ENCODE peak calls at places on chromosomes 13 and 19, in eight cellular contexts. K is left lung, H is GM23338, S is BJ, T is astrocyte, I is suprapubic skin, Y is lung, Q is ovary. F is an unnamed sample. For H3K27me3, the result is how much of the 10 kb centered on the place peaks cover.

GRCh38 chr19:4060621-4061177 is 6.0 kb downstream of the ZBTB7A start:
- DNase-seq in Y (no peak), Q (no peak), I (no peak), K (no peak), S (no peak), T (no peak), H (no peak), F (no peak)

GRCh38 chr13:64556391-64556790 is 2673.7 kb downstream of the PCDH9 start:
- DNase-seq in H (no peak), S (peak), K (no peak), T (peak), Q (no peak), I (no peak), Y (no peak), F (no peak)

GRCh38 chr19:49911381-49912145 is 14.9 kb upstream of the IL4I1 start:
- DNase-seq in Y (no peak), K (no peak), H (no peak), I (no peak), T (no peak), S (no peak), Q (no peak), F (no peak)

GRCh38 chr13:37443538-37443937 is 155.0 kb downstream of the POSTN start:
- DNase-seq in Q (no peak), Y (no peak), H (no peak), K (no peak), T (peak), S (peak), I (no peak), F (peak)

GRCh38 chr13:73365240-73365639 is 306.4 kb downstream of the KLF5 start:
- DNase-seq in H (no peak), Q (no peak), K (no peak), S (no peak), T (no peak), I (no peak), Y (no peak), F (no peak)

GRCh38 chr19:1608414-1609391 is 3.4 kb upstream of the UQCR11 start:
- DNase-seq in K (peak), T (no peak), I (no peak), H (peak), S (no peak), Q (peak), Y (no peak), F (no peak)

GRCh38 chr19:50717891-50718254 is 1.7 kb downstream of the SHANK1 start:
- DNase-seq in H (peak), T (no peak), I (no peak), Y (no peak), K (no peak), Q (no peak), S (no peak), F (no peak)

GRCh38 chr13:50631041-50631440 is 212.5 kb downstream of the DLEU7 start:
- DNase-seq in Q (no peak), H (no peak), I (no peak), Y (no peak), K (no peak), T (no peak), S (no peak), F (no peak)

GRCh38 chr13:77429320-77430142 is 102.6 kb upstream of the MYCBP2 start:
- DNase-seq in H (no peak), Q (no peak), S (no peak), I (no peak), T (peak), K (no peak), Y (no peak), F (no peak)

GRCh38 chr19:40035996-40036395 is 20.0 kb downstream of the ZNF780B start:
- DNase-seq in H (peak), I (no peak), S (no peak), Y (no peak), Q (no peak), T (peak), K (no peak), F (no peak)

GRCh38 chr19:892243-892996 is 567 bp downstream of the MED16 start:
- DNase-seq in K (no peak), H (peak), Y (no peak), S (no peak), Q (no peak), T (no peak), I (no peak), F (no peak)

GRCh38 chr19:428144-428543 is 19.2 kb upstream of the C2CD4C start:
- DNase-seq in I (no peak), H (no peak), T (no peak), S (no peak), K (peak), Y (no peak), Q (no peak), F (no peak)

GRCh38 chr13:36130168-36130541 is 1.0 kb downstream of the DCLK1 start:
- DNase-seq in S (no peak), T (no peak), K (no peak), I (no peak), H (no peak), Q (no peak), Y (no peak), F (no peak)

GRCh38 chr19:33721735-33722297 is 74.9 kb upstream of the KCTD15 start:
- DNase-seq in S (no peak), Y (no peak), H (no peak), I (no peak), Q (no peak), T (no peak), K (no peak), F (no peak)

GRCh38 chr19:33719366-33720154 is 77.1 kb upstream of the KCTD15 start:
- DNase-seq in S (no peak), I (no peak), T (no peak), K (no peak), H (no peak), Q (no peak), Y (no peak), F (no peak)

GRCh38 chr19:33718668-33719259 is 77.9 kb upstream of the KCTD15 start:
- DNase-seq in I (no peak), H (no peak), T (no peak), Y (no peak), Q (no peak), S (no peak), K (no peak), F (no peak)

GRCh38 chr19:33720691-33721682 is 75.7 kb upstream of the KCTD15 start:
- DNase-seq in H (no peak), K (no peak), S (no peak), I (no peak), T (no peak), Y (no peak), Q (no peak), F (no peak)

GRCh38 chr19:33720155-33720493 is 76.5 kb upstream of the KCTD15 start:
- DNase-seq in I (no peak), S (no peak), K (no peak), Y (no peak), Q (no peak), T (no peak), H (no peak), F (no peak)
- H3K27me3 ChIP-seq in I (under half), S (under half), K (under half), Y (under half), Q (under half), T (under half), H (under half), F (under half)

DNA sequence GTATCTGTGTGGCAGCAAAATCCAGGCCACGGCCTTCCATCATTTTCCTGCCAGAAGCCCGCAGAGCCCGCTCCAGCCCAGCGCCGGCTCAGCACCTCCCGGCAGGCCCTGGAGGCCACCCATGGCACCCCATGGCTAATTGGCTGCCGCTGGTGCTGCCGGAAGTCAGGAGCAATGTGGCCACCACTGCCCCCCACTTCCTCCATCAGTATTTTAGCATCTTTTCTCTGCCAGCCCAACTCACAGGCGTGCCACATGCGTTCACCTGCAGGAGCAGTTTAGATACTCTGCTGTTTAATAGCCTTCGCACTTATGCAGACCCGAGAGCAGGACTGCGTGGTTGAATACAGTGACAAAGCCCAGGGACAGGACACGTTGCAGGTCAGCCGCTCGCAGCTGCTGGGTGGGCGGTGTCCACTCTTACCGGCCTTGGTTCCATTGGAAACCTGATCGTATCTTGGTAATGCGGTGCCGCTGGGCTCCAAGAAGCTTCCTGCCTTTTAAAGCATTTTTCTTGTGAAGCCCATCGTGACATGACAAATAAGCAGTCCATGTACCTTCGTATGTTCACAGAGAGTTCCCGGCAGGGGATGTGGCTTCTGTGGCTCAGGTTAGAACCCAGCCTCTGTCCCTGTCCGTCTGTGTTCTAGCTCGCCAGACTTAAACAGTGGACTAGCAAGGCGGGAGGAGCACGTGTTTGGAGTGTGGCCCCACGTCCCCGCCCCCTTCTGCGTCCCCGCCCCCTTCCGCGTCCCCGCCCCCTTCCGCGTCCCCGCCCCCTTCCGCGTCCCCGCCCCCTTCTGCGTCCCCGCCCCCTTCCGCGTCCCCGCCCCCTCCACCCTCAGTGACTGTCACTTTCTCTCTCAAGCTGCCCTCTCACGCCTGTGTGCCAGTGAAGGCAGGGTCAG is 162.0 kb upstream of the SOX1 start:
- DNase-seq in I (peak), K (no peak), H (peak), Y (no peak), T (no peak), Q (no peak), S (no peak), F (no peak)
- H3K27me3 ChIP-seq in I (under half), K (under half), H (under half), Y (under half), T (under half), Q (under half), S (under half), F (under half)

GRCh38 chr19:41908724-41909464 is 19.4 kb downstream of the ERFL start:
- DNase-seq in H (no peak), T (no peak), Y (no peak), Q (no peak), S (no peak), I (no peak), K (no peak), F (no peak)

GRCh38 chr19:41909706-41910105 is 18.5 kb downstream of the ERFL start:
- DNase-seq in T (no peak), K (no peak), I (no peak), Y (no peak), Q (no peak), S (no peak), H (no peak), F (no peak)

GRCh38 chr19:41910992-41911888 is 17.0 kb downstream of the ERFL start:
- DNase-seq in I (no peak), Y (no peak), H (no peak), S (no peak), K (no peak), Q (no peak), T (no peak), F (no peak)

GRCh38 chr19:41911889-41912731 is 16.1 kb downstream of the ERFL start:
- DNase-seq in H (no peak), T (no peak), K (no peak), Q (no peak), I (no peak), S (no peak), Y (no peak), F (no peak)

GRCh38 chr19:41910240-41910991 is 17.8 kb downstream of the ERFL start:
- DNase-seq in T (no peak), Q (no peak), H (no peak), Y (no peak), I (no peak), S (no peak), K (no peak), F (no peak)
- H3K27me3 ChIP-seq in T (under half), Q (under half), H (half or more), Y (under half), I (under half), S (under half), K (under half), F (under half)

GRCh38 chr13:29105779-29106178 is 285.6 kb downstream of the MTUS2 start:
- DNase-seq in I (no peak), Y (no peak), Q (no peak), H (peak), T (no peak), K (no peak), S (no peak), F (no peak)

GRCh38 chr13:29101404-29101803 is 281.3 kb downstream of the MTUS2 start:
- DNase-seq in S (no peak), I (no peak), H (no peak), Q (no peak), K (no peak), T (no peak), Y (no peak), F (no peak)

GRCh38 chr13:29100739-29101138 is 280.6 kb downstream of the MTUS2 start:
- DNase-seq in Q (no peak), Y (no peak), I (no peak), S (no peak), H (no peak), K (peak), T (no peak), F (no peak)

GRCh38 chr13:29104461-29104860 is 284.3 kb downstream of the MTUS2 start:
- DNase-seq in Y (no peak), I (no peak), S (no peak), T (no peak), K (no peak), H (no peak), Q (no peak), F (no peak)

DNA sequence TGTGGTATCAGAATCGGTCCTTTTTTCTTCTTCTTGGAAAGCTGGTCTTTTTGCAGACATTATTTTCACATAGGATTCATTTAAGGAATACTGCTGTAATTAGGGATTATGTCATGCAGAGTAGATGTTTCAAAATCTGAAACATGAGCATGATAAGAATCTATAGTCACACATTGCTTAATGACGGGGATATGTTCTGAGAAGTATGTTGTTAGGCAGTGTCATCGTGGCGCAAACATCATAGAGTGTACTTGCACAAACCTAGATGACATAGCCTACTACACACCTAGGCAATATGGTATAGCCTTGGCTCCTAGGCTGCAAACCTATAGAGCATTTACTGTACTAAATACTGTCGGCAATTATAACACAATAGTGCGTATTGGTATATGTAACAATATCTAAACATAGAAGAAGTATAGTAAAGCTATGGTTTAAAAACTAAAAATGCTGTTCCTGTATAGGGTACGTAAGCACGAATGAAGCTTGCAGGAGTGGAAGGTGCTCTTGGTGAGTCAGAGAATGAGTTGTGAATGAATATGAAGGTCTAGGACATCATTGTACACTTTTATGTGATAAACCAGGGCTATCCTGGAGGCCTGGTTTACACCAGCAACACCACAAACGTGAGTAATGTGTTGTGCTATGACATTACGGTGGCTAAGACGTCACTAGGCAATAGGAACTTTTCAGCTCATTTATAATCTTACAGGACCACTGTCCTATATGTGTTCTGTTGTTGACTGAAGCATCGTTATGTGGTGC is 283.1 kb downstream of the MTUS2 start:
- DNase-seq in Q (no peak), I (no peak), Y (no peak), K (no peak), H (no peak), S (no peak), T (no peak), F (no peak)
- H3K27me3 ChIP-seq in Q (under half), I (under half), Y (under half), K (under half), H (under half), S (under half), T (under half), F (under half)

DNA sequence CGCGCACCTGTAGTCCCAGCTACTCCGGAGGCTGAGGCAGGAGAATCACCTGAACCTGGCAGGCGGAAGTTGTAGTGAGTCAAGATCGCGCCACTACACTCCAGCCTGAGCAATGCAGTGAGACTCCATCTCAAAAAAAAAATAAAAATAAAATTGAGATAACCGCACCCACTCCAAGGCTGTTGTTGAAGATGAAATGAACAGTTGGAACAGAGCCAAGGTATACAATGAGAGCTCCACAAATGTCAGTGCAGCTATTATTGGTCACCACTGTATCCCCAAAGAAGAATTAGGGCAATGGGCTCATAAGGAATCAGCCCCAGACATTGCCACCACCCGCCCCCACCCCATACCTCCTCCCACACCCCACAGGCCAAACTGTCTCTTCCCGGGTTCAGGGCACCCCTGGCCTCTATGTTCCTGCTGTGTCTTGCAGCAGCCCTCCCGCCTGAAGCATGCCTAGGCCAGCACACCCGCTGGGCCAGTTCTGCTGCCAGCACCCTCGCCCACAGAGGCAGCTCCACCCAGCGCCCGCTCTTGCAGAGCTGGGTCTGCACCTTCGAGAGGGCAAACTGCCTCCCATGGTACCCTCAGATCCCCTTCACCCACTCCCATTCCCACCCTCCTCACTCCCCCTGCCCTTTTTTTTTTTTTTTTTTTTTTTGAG is 3.5 kb upstream of the S1PR5 start:
- DNase-seq in Y (no peak), K (no peak), T (no peak), S (no peak), Q (no peak), I (no peak), H (no peak), F (no peak)
- H3K27me3 ChIP-seq in Y (under half), K (under half), T (under half), S (under half), Q (under half), I (under half), H (under half), F (under half)

GRCh38 chr19:13033819-13034611 is 38.7 kb downstream of the NFIX start:
- DNase-seq in K (peak), Q (peak), I (no peak), S (no peak), H (peak), T (peak), Y (peak), F (no peak)

GRCh38 chr19:13032837-13033236 is 37.6 kb downstream of the NFIX start:
- DNase-seq in K (peak), H (no peak), Q (no peak), I (no peak), S (no peak), Y (no peak), T (no peak), F (no peak)

GRCh38 chr19:13031917-13032623 is 36.8 kb downstream of the NFIX start:
- DNase-seq in Q (no peak), S (no peak), H (no peak), T (peak), Y (no peak), I (no peak), K (peak), F (no peak)

GRCh38 chr19:13034636-13035035 is 39.4 kb downstream of the NFIX start:
- DNase-seq in I (no peak), H (no peak), Q (no peak), Y (no peak), K (no peak), S (no peak), T (no peak), F (no peak)

DNA sequence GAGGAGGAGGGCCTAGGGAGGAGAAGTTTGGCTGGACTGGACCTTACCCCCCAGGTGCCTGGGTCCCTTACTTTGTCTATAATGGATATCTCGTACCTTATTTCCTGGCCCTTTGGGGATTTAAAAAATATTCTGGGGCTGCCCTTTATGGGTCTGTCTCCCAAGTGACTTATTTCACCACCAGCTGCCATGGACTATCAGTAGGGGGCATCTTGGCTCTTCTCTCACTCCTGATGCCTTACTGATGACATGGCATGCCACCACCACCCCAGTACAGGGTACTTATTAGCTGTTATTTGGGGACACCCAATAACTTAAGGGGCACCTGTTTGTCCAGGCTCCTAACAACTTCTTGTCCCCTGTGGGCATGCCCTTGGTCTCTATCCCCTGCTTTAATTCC is 38.0 kb downstream of the NFIX start:
- DNase-seq in H (no peak), K (no peak), T (no peak), Y (no peak), I (no peak), Q (no peak), S (no peak), F (no peak)
- H3K27me3 ChIP-seq in H (half or more), K (under half), T (under half), Y (under half), I (under half), Q (under half), S (under half), F (under half)

GRCh38 chr19:15669440-15669839 is 3.4 kb upstream of the CYP4F12 start:
- DNase-seq in T (no peak), Y (no peak), I (no peak), K (no peak), S (no peak), H (no peak), Q (no peak), F (no peak)

GRCh38 chr19:15663245-15663644 is 9.6 kb upstream of the CYP4F12 start:
- DNase-seq in I (no peak), H (no peak), T (no peak), Y (no peak), Q (no peak), S (no peak), K (no peak), F (no peak)

GRCh38 chr19:15666186-15666585 is 6.7 kb upstream of the CYP4F12 start:
- DNase-seq in Y (no peak), Q (no peak), K (no peak), I (no peak), S (no peak), T (no peak), H (no peak), F (no peak)

GRCh38 chr19:15671237-15671636 is 1.6 kb upstream of the CYP4F12 start:
- DNase-seq in Q (no peak), S (no peak), I (no peak), K (no peak), T (no peak), Y (no peak), H (no peak), F (no peak)

GRCh38 chr19:15666883-15667282 is 6.0 kb upstream of the CYP4F12 start:
- DNase-seq in Q (no peak), I (no peak), Y (no peak), S (no peak), H (no peak), K (no peak), T (no peak), F (no peak)
- H3K27me3 ChIP-seq in Q (under half), I (under half), Y (under half), S (under half), H (under half), K (under half), T (under half), F (under half)

F was measured in kidney epithelial cell.